ENCODE peak calls at places on chromosomes 2 and 18, in seven cellular contexts. B, D, W, C, F, A and R are unnamed samples.

GRCh38 chr2:29532451-29532850 is 388.9 kb downstream of the ALK start:
- DNase-seq in B (no peak), D (no peak), W (no peak), C (no peak), F (no peak), A (no peak), R (peak)

GRCh38 chr18:50853863-50854271 is 25.1 kb upstream of the ME2 start:
- DNase-seq in B (no peak), D (no peak), W (peak), C (no peak), F (peak), A (no peak), R (no peak)

GRCh38 chr18:25931126-25931525 is 159.3 kb downstream of the SS18 start:
- DNase-seq in B (no peak), D (no peak), W (no peak), C (no peak), F (no peak), A (no peak), R (no peak)

GRCh38 chr2:58629720-58630119 is 388.6 kb upstream of the FANCL start:
- DNase-seq in B (no peak), D (no peak), W (no peak), C (no peak), F (no peak), A (no peak), R (no peak)

GRCh38 chr2:85394976-85395375 is 15.2 kb downstream of the CAPG start:
- DNase-seq in B (no peak), D (no peak), W (no peak), C (no peak), F (no peak), A (no peak), R (no peak)

GRCh38 chr2:112791693-112792230 is 7.5 kb upstream of the IL1A start:
- DNase-seq in B (no peak), D (no peak), W (no peak), C (no peak), F (no peak), A (no peak), R (no peak)

GRCh38 chr2:74425523-74425922 is 4.0 kb downstream of the WDR54 start:
- DNase-seq in B (no peak), D (no peak), W (no peak), C (no peak), F (peak), A (no peak), R (no peak)

GRCh38 chr2:37833420-37833819 is 91.7 kb upstream of the RMDN2 start:
- DNase-seq in B (no peak), D (no peak), W (no peak), C (no peak), F (peak), A (no peak), R (no peak)

GRCh38 chr2:210963386-210963785 is 407.0 kb downstream of the CPS1 start:
- DNase-seq in B (no peak), D (no peak), W (no peak), C (no peak), F (no peak), A (no peak), R (no peak)

GRCh38 chr18:907171-907879 is 2.7 kb downstream of the ADCYAP1 start:
- DNase-seq in B (no peak), D (no peak), W (no peak), C (peak), F (peak), A (no peak), R (no peak)

GRCh38 chr2:58574873-58575272 is 333.7 kb upstream of the FANCL start:
- DNase-seq in B (no peak), D (no peak), W (no peak), C (no peak), F (peak), A (no peak), R (no peak)

GRCh38 chr2:42218712-42219111 is 49.6 kb downstream of the EML4 start:
- DNase-seq in B (no peak), D (no peak), W (no peak), C (no peak), F (no peak), A (no peak), R (no peak)

GRCh38 chr2:204901591-204901990 is 356.3 kb downstream of the PARD3B start:
- DNase-seq in B (no peak), D (no peak), W (no peak), C (no peak), F (no peak), A (no peak), R (no peak)

GRCh38 chr2:56680971-56681631 is 497.3 kb downstream of the CCDC85A start:
- DNase-seq in B (no peak), D (no peak), W (peak), C (no peak), F (peak), A (no peak), R (peak)

GRCh38 chr2:213688129-213688528 is 403.9 kb downstream of the SPAG16 start:
- DNase-seq in B (no peak), D (no peak), W (no peak), C (peak), F (no peak), A (no peak), R (no peak)

GRCh38 chr2:74110537-74110936 is 37.2 kb downstream of the BOLA3 start:
- DNase-seq in B (no peak), D (no peak), W (no peak), C (no peak), F (no peak), A (no peak), R (no peak)

GRCh38 chr2:20611077-20611843 is 39.6 kb downstream of the HS1BP3 start:
- DNase-seq in B (peak), D (peak), W (peak), C (peak), F (no peak), A (peak), R (peak)

GRCh38 chr2:43149482-43150107 is 76.8 kb downstream of the ZFP36L2 start:
- DNase-seq in B (no peak), D (no peak), W (no peak), C (no peak), F (no peak), A (no peak), R (no peak)

GRCh38 chr2:217105733-217106649 is 246.1 kb upstream of the TNP1 start:
- DNase-seq in B (no peak), D (no peak), W (peak), C (peak), F (peak), A (peak), R (peak)

GRCh38 chr2:69012310-69013122 is 463 bp upstream of the ANTXR1 start:
- DNase-seq in B (peak), D (peak), W (peak), C (peak), F (peak), A (no peak), R (no peak)

DNA sequence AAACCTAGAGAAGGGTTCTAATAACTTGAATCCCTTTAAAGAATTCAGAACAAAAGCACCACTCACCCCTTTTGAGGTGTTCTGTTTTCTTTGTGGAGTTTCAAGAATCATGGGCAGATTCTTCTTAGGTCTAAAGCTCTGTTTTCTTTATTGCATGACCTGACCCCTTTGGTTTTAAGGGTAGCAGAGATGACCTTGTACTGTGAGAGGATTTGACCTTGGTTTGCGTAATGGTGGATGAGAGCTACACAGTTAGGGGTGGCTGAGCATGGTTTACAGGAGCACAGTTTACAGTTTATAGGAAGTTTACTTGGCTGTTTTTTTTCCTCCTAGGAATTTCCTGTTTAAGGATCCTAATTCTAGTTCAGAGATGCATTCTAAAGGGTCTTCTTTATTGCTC is 1095.6 kb upstream of the NRXN1 start:
- DNase-seq in B (no peak), D (no peak), W (no peak), C (no peak), F (no peak), A (no peak), R (no peak)
- H3K4me3 ChIP-seq in B (no peak), D (no peak), W (no peak), C (no peak), F (no peak), A (no peak), R (no peak)

GRCh38 chr2:96204836-96205235 is 3.8 kb downstream of the STARD7 start:
- DNase-seq in B (no peak), D (no peak), W (no peak), C (no peak), F (no peak), A (no peak), R (no peak)
- H3K4me3 ChIP-seq in B (no peak), D (no peak), W (no peak), C (peak), F (peak), A (peak), R (peak)

GRCh38 chr2:219445220-219445631 is 10.6 kb downstream of the SPEG start:
- DNase-seq in B (no peak), D (no peak), W (no peak), C (no peak), F (no peak), A (no peak), R (no peak)
- H3K4me3 ChIP-seq in B (no peak), D (no peak), W (no peak), C (no peak), F (no peak), A (peak), R (peak)

DNA sequence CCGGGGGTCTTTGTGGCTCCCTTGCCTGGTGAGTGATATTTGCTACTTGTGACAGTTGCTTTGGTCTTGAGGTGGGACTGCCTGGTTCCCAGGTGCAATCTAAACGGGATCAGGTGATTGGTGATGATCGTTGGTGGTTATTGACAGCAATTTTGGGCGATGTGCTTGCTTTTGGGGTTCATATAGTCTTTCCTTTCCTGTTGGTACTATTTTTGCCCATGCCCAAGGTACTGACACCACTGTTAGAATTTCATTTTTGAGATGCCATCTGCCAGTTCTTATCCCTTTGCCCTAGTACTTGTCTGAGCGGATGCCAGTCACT is 573 bp downstream of the WDR7 start:
- DNase-seq in B (no peak), D (no peak), W (no peak), C (no peak), F (no peak), A (no peak), R (no peak)
- H3K4me3 ChIP-seq in B (peak), D (peak), W (peak), C (peak), F (peak), A (peak), R (peak)